ENCODE peak calls at places on chromosomes 13 and 19, in five cellular contexts. Y is body of pancreas, P is psoas muscle, Z is uterus, U is OCI-LY7. L is an unnamed sample.

GRCh38 chr19:53982611-53983010 is 8.8 kb upstream of the CACNG6 start:
- DNase-seq in Z (peak; percentile 22), U (no peak), Y (peak; percentile 23), P (peak; percentile 53), L (peak; percentile 80)

GRCh38 chr13:42055500-42056085 is 7.1 kb downstream of the DGKH start:
- DNase-seq in P (no peak), Y (no peak), U (no peak), Z (no peak), L (no peak)

GRCh38 chr13:91647361-91647970 is 249.0 kb downstream of the GPC5 start:
- DNase-seq in Z (no peak), P (no peak), U (peak; percentile 72), Y (no peak), L (peak; percentile 20)

GRCh38 chr13:101452519-101453485 is at the start of gene ITGBL1:
- DNase-seq in Z (no peak), P (peak; percentile 23), Y (no peak), U (no peak), L (peak; percentile 38)

GRCh38 chr19:52923782-52924593 is 760 bp upstream of the ZNF888 start:
- DNase-seq in Y (peak; percentile 65), P (peak; percentile 53), Z (peak; percentile 38), U (no peak), L (no peak)

GRCh38 chr13:76823969-76824368 is 62.2 kb downstream of the KCTD12 start:
- DNase-seq in U (no peak), Y (no peak), P (no peak), Z (no peak), L (no peak)

GRCh38 chr19:15332311-15332996 is at the start of gene BRD4:
- DNase-seq in Z (peak; percentile 65), Y (peak; percentile 71), P (peak; percentile 74), U (peak; percentile 82), L (peak; percentile 95)

GRCh38 chr13:94780421-94780820 is 68.1 kb upstream of the SOX21 start:
- DNase-seq in Y (no peak), Z (no peak), P (no peak), U (no peak), L (no peak)

GRCh38 chr13:45749026-45749759 is 47.1 kb downstream of the CBY2 start:
- DNase-seq in P (no peak), Z (no peak), U (no peak), Y (no peak), L (no peak)

GRCh38 chr13:79417741-79418140 is 11.7 kb upstream of the RBM26 start:
- DNase-seq in Y (no peak), U (no peak), Z (no peak), P (no peak), L (no peak)

GRCh38 chr13:45678282-45678681 is 23.8 kb upstream of the CBY2 start:
- DNase-seq in P (no peak), Z (no peak), U (no peak), Y (no peak), L (no peak)

GRCh38 chr19:4499855-4500254 is 18.4 kb downstream of the PLIN4 start:
- DNase-seq in U (no peak), Y (no peak), P (no peak), Z (no peak), L (no peak)

GRCh38 chr19:43532571-43532961 is 422 bp upstream of the ZNF575 start:
- DNase-seq in P (no peak), U (peak; percentile 44), Z (no peak), Y (peak; percentile 68), L (peak; percentile 59)

GRCh38 chr19:43306097-43306496 is 36.8 kb upstream of the PSG9 start:
- DNase-seq in Y (no peak), P (no peak), Z (no peak), U (no peak), L (no peak)

GRCh38 chr19:47035127-47035494 is 13.3 kb downstream of the TMEM160 start:
- DNase-seq in U (peak; percentile 85), P (no peak), Y (no peak), Z (no peak), L (peak; percentile 38)

GRCh38 chr19:41939861-41940442 is 11.7 kb upstream of the ERFL start:
- DNase-seq in U (peak; percentile 79), Z (no peak), Y (no peak), P (no peak), L (peak; percentile 87)

GRCh38 chr19:38735257-38735686 is 9.0 kb downstream of the CAPN12 start:
- DNase-seq in Y (peak; percentile 61), Z (peak; percentile 43), U (peak; percentile 25), P (no peak), L (peak; percentile 81)

GRCh38 chr19:41774515-41774980 is 19.2 kb downstream of the CEACAM6 start:
- DNase-seq in Y (peak; percentile 32), Z (no peak), P (no peak), U (no peak), L (no peak)

GRCh38 chr13:109162248-109163051 is 533.0 kb downstream of the MYO16 start:
- DNase-seq in U (peak; percentile 89), Z (no peak), Y (no peak), P (no peak), L (no peak)

GRCh38 chr13:49938921-49939320 is 2.8 kb upstream of the SPRYD7 start:
- DNase-seq in P (no peak), U (no peak), Y (peak; percentile 68), Z (no peak), L (no peak)

GRCh38 chr13:28394422-28394821 is 100.5 kb downstream of the FLT1 start:
- DNase-seq in Y (no peak), U (no peak), Z (no peak), P (no peak), L (no peak)

GRCh38 chr13:28396053-28396452 is 98.9 kb downstream of the FLT1 start:
- DNase-seq in Y (no peak), U (no peak), P (no peak), Z (no peak), L (no peak)

GRCh38 chr13:28387740-28388501 is 107.0 kb downstream of the FLT1 start:
- DNase-seq in P (no peak), Z (no peak), U (no peak), Y (no peak), L (no peak)

GRCh38 chr13:28392896-28393295 is 102.0 kb downstream of the FLT1 start:
- DNase-seq in P (no peak), Z (no peak), Y (no peak), U (no peak), L (no peak)

DNA sequence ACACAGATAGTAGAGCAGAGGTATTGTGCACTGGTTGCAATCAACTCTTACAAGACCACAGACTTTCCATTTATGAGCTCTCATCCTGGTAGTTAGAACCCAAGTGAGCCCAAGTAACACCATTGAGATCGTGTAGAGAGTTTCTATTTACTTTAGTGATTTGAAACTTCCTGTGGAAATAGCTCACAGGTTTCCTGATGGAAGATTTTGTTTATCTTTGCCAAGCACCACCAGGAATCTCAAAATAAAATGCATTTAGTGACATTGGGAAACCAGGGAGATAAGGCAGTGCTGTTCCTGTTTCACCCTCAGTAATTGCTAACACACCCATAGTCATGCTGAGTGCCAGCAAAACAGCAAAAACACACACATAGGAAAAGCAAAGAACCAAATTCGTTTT is 102.5 kb downstream of the FLT1 start:
- DNase-seq in U (no peak), Y (no peak), P (no peak), Z (no peak), L (peak; percentile 14)
- H3K27ac ChIP-seq in U (no peak overlapping the region), Y (no peak overlapping the region), P (peak overlapping the region; percentile 23), Z (peak overlapping the region; percentile 29), L (no peak overlapping the region)

GRCh38 chr13:63609574-63609973 is 2193.9 kb upstream of the PCDH20 start:
- DNase-seq in U (no peak), Y (no peak), Z (no peak), P (no peak), L (no peak)

DNA sequence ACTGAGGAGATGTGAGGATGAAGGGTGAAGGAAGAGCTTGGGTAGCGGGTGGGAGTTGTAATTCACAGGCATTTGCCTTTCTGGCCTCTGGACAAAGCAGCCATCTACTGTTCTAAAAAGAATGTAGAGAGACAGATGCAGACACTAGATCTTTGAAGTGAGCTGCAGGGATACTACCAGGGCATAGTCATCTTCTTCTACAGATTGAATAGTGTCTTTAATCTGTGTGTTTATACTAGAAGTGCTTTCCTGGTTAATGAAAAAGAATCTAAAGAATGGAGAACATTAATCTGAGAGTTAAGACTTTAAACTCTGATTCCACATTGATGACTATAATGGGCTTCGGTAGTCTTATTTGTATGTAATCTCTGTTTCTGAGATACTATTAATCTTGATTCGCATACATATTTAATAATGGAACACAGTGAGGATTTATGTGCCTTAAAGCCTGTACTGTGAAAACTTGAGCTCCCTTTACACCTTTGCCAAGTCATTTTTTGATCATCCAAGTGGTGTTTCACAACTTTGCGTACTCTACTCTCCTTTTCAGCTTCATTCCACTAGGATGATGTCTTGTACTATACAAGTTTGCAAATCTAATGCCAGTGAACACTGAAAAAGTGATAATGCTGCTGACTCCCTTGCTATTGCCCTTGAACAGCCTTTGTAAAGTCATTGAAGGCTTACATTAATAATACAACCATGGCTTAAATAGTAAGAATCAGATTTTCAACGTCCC is 2199.4 kb upstream of the PCDH20 start:
- DNase-seq in P (no peak), U (no peak), Y (no peak), Z (no peak), L (no peak)
- H3K27ac ChIP-seq in P (no peak overlapping the region), U (no peak overlapping the region), Y (no peak overlapping the region), Z (no peak overlapping the region), L (no peak overlapping the region)

DNA sequence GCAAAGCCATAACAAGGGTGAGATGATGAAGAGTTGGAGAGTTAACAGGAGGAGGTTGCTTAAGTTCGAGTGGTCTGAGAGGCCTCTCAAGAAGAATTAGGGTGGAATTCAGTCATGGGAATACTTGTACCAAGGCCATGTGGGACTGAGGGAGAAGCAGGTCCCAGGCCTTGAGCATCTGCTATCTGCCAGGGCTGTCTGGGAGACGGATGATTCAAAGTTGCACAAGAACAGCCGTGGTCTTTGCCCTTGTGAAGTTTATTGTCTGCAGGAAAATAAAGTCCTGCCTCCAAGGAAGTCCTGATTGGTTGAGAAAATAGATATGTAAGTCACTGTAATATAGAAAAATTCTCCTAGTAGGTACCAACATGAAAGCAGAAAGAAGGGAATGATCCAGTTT is 178.8 kb upstream of the RFC3 start:
- DNase-seq in Z (peak; percentile 73), U (no peak), P (peak; percentile 49), Y (peak; percentile 30), L (no peak)
- H3K27ac ChIP-seq in Z (peak overlapping the region; percentile 81), U (no peak overlapping the region), P (no peak overlapping the region), Y (no peak overlapping the region), L (no peak overlapping the region)

GRCh38 chr13:24998433-24998832 is 97.5 kb upstream of the PABPC3 start:
- DNase-seq in Z (no peak), U (no peak), Y (no peak), P (no peak), L (no peak)

GRCh38 chr13:24997367-24997967 is 98.5 kb upstream of the PABPC3 start:
- DNase-seq in Z (no peak), P (no peak), U (peak; percentile 59), Y (no peak), L (peak; percentile 29)

DNA sequence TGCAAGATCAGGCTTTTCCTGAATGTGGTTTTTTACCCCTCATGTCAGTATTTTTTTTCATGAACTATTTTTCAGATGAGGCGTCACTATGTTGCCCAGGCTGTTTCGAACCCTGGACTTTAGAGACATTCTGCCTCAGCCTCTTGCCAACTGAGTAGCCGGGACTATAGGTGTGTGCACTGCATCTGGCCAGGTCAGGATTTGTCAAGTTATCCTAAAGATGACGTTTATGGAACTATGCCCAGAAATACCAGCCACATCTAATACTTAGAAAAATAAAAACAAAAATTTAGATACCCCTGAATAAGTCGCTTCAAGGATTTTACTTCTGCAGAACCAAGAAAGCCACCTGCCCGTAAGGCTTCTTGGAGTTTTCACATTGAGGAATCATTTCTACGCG is 94.1 kb upstream of the PABPC3 start:
- DNase-seq in P (no peak), U (no peak), Y (no peak), Z (no peak), L (no peak)
- H3K27ac ChIP-seq in P (no peak overlapping the region), U (no peak overlapping the region), Y (no peak overlapping the region), Z (no peak overlapping the region), L (no peak overlapping the region)

GRCh38 chr19:3389876-3390361 is 23.5 kb downstream of the NFIC start:
- DNase-seq in P (peak; percentile 55), Y (peak; percentile 86), Z (no peak), U (no peak), L (no peak)
- H3K27ac ChIP-seq in P (peak overlapping the region; percentile 89), Y (peak overlapping the region; percentile 91), Z (peak overlapping the region; percentile 97), U (no peak overlapping the region), L (no peak overlapping the region)